ENCODE peak calls at places on chromosomes 3 and 15, in six cellular contexts. N is ovary, U is brain microvascular endothelial cell, C is fibroblast of the aortic adventitia, M is body of pancreas, H is HFFc6. L is an unnamed sample.

GRCh38 chr3:169454823-169455222 is 208.7 kb downstream of the MECOM start:
- DNase-seq in C (peak), N (no peak), H (peak), U (peak), M (no peak), L (peak)

GRCh38 chr3:192171213-192171612 is 556.1 kb downstream of the FGF12 start:
- DNase-seq in N (no peak), H (no peak), M (no peak), C (no peak), U (no peak), L (no peak)

GRCh38 chr3:172581757-172582166 is 58.5 kb upstream of the TNFSF10 start:
- DNase-seq in M (no peak), N (no peak), H (no peak), C (no peak), U (no peak), L (no peak)

GRCh38 chr3:65721386-65721785 is 317.3 kb downstream of the MAGI1 start:
- DNase-seq in U (no peak), N (no peak), H (no peak), C (no peak), M (no peak), L (no peak)

GRCh38 chr15:62209322-62209721 is 44.2 kb upstream of the C2CD4B start:
- DNase-seq in U (no peak), C (no peak), N (no peak), M (peak), H (no peak), L (no peak)

GRCh38 chr3:158672293-158673176 is at the start of gene LXN:
- DNase-seq in U (peak), M (peak), N (peak), H (peak), C (peak), L (peak)

GRCh38 chr15:90463381-90463780 is 66.3 kb upstream of the CRTC3 start:
- DNase-seq in N (no peak), U (peak), C (peak), M (no peak), H (peak), L (peak)

GRCh38 chr3:15405448-15406050 is 21.8 kb downstream of the METTL6 start:
- DNase-seq in C (peak), M (peak), H (peak), U (peak), N (peak), L (peak)

GRCh38 chr15:43511012-43511885 is 6.2 kb upstream of the MAP1A start:
- DNase-seq in N (no peak), C (peak), U (no peak), M (peak), H (no peak), L (peak)

GRCh38 chr3:192864943-192865342 is 52.7 kb downstream of the MB21D2 start:
- DNase-seq in H (no peak), N (peak), M (no peak), C (peak), U (no peak), L (peak)

GRCh38 chr15:72382146-72382545 is 6.3 kb upstream of the HEXA start:
- DNase-seq in H (peak), U (no peak), C (no peak), M (no peak), N (no peak), L (peak)

GRCh38 chr15:61099030-61099800 is 129.9 kb downstream of the RORA start:
- DNase-seq in U (peak), H (peak), C (no peak), M (no peak), N (no peak), L (no peak)

GRCh38 chr3:32817195-32817560 is 619 bp upstream of the TRIM71 start:
- DNase-seq in M (no peak), U (no peak), C (no peak), N (no peak), H (no peak), L (no peak)

GRCh38 chr3:158771982-158772381 is 29.9 kb upstream of the MFSD1 start:
- DNase-seq in M (no peak), H (no peak), C (no peak), U (no peak), N (no peak), L (no peak)

GRCh38 chr3:101131767-101132166 is 138.5 kb upstream of the ABI3BP start:
- DNase-seq in H (no peak), U (no peak), M (no peak), N (no peak), C (no peak), L (no peak)
- TF ChIP-seq CTCF in H (peak), U (peak), M (no peak), N (no peak), C (no peak), L (no peak)

DNA sequence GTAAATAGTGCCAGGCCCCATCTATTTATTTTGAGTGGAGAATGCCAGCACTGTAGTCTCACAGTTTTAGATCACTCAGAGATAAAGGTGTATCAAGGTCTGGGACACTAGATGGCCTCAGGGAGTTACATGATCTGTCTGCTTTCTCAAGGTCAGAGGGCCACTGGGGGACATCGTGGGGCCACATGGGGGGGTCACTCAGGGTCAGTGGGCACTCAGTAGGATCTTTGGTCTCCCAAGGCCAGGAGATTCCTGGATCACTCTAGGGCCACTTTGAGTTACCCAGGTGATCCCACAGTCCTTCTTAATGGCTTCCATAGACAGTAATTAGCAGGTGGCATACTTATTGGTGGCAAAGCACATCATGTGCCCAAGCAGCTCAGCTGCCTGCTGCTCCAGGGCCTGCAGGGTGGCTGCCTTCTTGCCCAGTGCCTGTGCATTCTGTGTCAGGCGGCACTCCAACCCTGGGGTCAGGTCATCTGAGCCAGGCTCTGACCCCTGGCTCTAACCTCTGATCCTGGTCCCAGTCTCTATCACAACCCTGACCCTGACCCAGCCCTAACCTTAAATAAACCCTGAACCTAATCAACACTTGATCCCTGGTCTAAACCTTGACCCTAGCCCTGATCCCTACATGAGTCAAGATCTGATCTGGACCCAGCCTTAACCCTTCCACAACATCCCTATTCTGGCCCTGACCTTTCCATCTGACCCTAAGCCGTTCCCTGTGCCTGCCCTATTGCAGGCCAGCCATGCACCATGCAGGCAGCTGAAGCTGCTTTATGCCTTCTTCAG is 1.8 kb upstream of the LAMB2 start:
- DNase-seq in U (no peak), H (no peak), M (no peak), C (no peak), N (no peak), L (no peak)
- TF ChIP-seq CTCF in U (no peak), H (no peak), M (no peak), C (no peak), N (no peak), L (no peak)

GRCh38 chr3:186789554-186790260 is 6.3 kb downstream of the EIF4A2 start:
- DNase-seq in N (no peak), H (no peak), M (no peak), C (peak), U (no peak), L (peak)

GRCh38 chr3:186788482-186789370 is 5.3 kb downstream of the EIF4A2 start:
- DNase-seq in C (peak), N (no peak), H (no peak), M (no peak), U (no peak), L (peak)

GRCh38 chr3:186786810-186787375 is 3.5 kb downstream of the EIF4A2 start:
- DNase-seq in C (peak), M (no peak), N (no peak), U (no peak), H (no peak), L (no peak)

GRCh38 chr3:186787642-186788481 is 4.5 kb downstream of the EIF4A2 start:
- DNase-seq in N (no peak), H (no peak), U (no peak), M (no peak), C (peak), L (peak)

DNA sequence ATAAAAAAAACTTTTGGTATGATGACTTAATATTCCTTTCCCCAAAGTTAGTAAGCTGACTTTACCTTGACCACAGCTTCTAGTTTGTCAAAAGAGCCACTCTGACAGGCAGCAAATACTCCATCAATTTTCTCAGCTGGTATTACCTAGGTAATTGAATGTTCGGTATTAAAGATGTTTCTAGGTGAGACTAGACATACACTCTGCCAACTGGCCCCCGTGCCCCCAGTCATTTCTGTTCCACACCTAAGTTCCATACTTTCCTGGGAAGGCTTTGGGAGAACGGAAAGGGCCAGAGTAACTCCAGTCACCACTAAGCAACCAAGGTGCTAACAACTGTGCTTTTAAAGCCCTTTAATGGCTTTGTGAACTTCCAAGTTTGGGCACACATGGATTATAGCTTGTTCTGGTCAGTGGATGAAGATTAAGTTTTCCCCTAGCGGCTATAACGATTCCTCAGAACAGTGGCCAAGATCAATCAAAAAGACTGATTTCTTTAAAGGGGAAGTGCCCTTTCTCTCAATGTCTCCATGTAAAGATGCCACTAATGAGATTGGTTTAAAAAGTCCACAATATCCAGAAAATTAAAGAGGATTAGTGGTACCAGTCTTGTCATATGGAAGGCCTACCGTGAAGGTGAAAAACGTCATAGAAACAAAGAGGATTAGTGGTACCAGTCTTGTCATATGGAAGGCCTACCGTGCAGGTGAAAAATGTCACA is 7.0 kb downstream of the EIF4A2 start:
- DNase-seq in U (no peak), N (no peak), C (peak), M (no peak), H (peak), L (peak)
- TF ChIP-seq CTCF in U (peak), N (no peak), C (peak), M (no peak), H (peak), L (peak)

GRCh38 chr15:66153549-66154415 is 99.8 kb downstream of the MEGF11 start:
- DNase-seq in C (no peak), N (no peak), H (no peak), U (no peak), M (no peak), L (no peak)

GRCh38 chr15:66149871-66150270 is 103.7 kb downstream of the MEGF11 start:
- DNase-seq in U (no peak), C (no peak), H (no peak), M (no peak), N (no peak), L (no peak)

GRCh38 chr15:66152650-66153049 is 100.9 kb downstream of the MEGF11 start:
- DNase-seq in M (no peak), H (no peak), U (no peak), N (no peak), C (no peak), L (no peak)

GRCh38 chr15:66154581-66154980 is 99.0 kb downstream of the MEGF11 start:
- DNase-seq in H (no peak), U (no peak), N (no peak), M (no peak), C (no peak), L (no peak)

DNA sequence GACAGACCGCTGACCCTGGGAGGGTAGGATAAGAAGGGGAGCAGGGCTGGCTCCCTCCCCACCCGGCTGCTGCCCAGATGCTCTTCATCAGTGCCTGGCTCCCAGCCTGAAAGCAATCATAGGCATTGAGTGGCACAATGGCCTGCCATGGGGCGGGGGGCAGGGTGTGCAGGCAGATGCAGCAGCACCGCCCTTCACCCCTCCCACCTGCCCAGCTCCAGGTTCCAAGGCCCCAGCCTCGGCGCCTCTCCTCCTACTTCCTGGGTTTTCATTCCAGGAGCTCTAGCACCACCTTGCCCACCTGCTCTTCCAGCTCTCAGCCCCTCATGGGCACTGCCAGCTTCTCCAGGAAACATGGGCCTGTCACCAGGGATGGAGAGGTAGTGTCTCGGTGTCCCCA is 101.7 kb downstream of the MEGF11 start:
- DNase-seq in M (no peak), N (no peak), H (no peak), U (no peak), C (no peak), L (no peak)
- TF ChIP-seq CTCF in M (no peak), N (no peak), H (no peak), U (no peak), C (no peak), L (no peak)

GRCh38 chr15:67906382-67906781 is 66.5 kb upstream of the RNU6-1 start:
- DNase-seq in C (peak), N (no peak), H (peak), M (no peak), U (no peak), L (peak)
- TF ChIP-seq CTCF in C (peak), N (no peak), H (peak), M (no peak), U (peak), L (peak)

DNA sequence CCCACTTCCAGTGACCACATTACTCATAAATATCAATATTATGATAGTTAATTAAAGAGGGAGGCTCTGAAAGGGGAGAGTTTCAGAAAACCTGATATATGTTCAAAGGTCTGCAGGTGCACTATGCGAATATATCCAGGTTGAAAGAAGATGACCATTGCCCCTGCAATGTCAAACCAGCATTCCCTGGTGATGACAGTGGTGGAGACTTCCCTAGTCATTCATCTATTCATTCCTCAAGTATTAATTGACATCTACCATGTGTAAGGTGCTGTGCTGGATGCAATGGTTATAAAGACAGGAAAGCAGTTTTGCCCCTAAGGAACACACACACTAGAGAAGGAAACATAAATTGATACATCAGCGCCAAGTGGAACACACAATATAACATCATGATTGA is 588.3 kb upstream of the KCNMB2 start:
- DNase-seq in M (no peak), H (no peak), U (no peak), C (no peak), N (no peak), L (no peak)
- TF ChIP-seq CTCF in M (no peak), H (no peak), U (no peak), C (no peak), N (no peak), L (no peak)

DNA sequence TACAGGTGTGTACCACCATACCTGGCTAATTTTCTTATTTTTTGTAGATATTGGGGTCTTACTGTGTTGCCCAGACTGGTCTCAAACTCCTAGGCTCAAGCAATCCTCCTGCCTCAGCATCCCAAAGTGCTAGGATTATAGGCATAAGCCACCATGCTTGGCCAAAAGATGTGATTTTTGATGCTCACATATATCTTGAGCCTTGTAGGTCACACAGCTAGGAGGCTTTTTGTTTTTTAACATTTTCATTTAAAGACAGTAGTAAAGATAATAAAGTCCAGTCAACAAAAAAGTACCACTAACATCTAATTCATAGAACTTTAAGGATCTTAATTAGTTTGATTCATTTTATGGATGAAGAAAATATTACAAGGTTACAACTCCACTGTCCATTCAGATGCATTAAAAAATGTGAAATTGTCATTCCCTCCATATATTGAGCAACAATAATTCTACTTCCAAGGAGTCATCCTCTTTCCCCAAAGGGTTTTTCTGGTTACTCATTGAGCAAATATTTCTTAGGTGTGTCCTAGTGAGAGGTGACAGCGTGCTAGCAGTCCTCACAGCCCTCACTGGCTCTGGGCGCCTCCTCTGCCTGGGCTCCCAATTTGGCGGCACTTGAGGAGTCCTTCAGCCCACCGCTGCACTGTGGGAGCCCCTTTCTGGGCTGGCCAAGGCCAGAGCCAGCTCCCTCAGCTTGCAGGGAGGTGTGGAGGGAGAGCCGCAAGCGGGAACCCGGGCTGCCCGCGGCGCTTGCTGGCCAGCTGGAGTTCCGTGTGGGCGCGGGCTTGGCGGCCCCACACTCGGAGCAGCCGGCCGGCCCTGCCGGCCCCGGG is 8.3 kb upstream of the TASOR start:
- DNase-seq in C (no peak), H (peak), N (no peak), M (no peak), U (no peak), L (peak)
- TF ChIP-seq CTCF in C (no peak), H (no peak), N (no peak), M (no peak), U (no peak), L (no peak)

GRCh38 chr3:126714296-126714900 is 10.4 kb downstream of the CHCHD6 start:
- DNase-seq in N (no peak), C (no peak), U (no peak), M (no peak), H (no peak), L (no peak)

GRCh38 chr3:126716057-126716456 is 12.0 kb downstream of the CHCHD6 start:
- DNase-seq in N (no peak), U (no peak), H (no peak), M (no peak), C (no peak), L (no peak)

GRCh38 chr3:126715432-126715831 is 11.4 kb downstream of the CHCHD6 start:
- DNase-seq in H (no peak), M (no peak), U (no peak), N (no peak), C (no peak), L (no peak)

GRCh38 chr3:126713229-126713628 is 9.2 kb downstream of the CHCHD6 start:
- DNase-seq in N (no peak), M (no peak), C (no peak), H (no peak), U (no peak), L (no peak)

GRCh38 chr3:126714921-126715320 is 10.9 kb downstream of the CHCHD6 start:
- DNase-seq in M (no peak), N (no peak), U (no peak), H (no peak), C (no peak), L (no peak)
- TF ChIP-seq CTCF in M (no peak), N (no peak), U (no peak), H (peak), C (no peak), L (no peak)

GRCh38 chr3:130935761-130936160 is 41.9 kb downstream of the ATP2C1 start:
- DNase-seq in U (no peak), M (no peak), H (peak), C (peak), N (no peak), L (peak)
- TF ChIP-seq CTCF in U (no peak), M (no peak), H (no peak), C (no peak), N (no peak), L (no peak)